ENCODE peak calls at places on chromosome 6, in five cellular contexts. One of them, this sample, is unnamed.
A peak's percentile ranks its signal among the peaks of the same experiment; 100 is the strongest.

GRCh38 chr6:45505470-45505869 is 127.7 kb upstream of the SUPT3H start:
- DNase-seq in body of pancreas: no peak
- DNase-seq in activated CD4-positive, CD25-positive, alpha-beta regulatory T cell: no peak
- DNase-seq in activated naive CD8-positive, alpha-beta T cell treated with anti-CD3 and anti-CD28 coated beads, Interleukin-2, amount 50 U/mL, for 24 hours: no peak
- DNase-seq in heart right ventricle: no peak
- DNase-seq in this sample: no peak

GRCh38 chr6:24495516-24495847 is 713 bp downstream of the ALDH5A1 start:
- DNase-seq in activated naive CD8-positive, alpha-beta T cell treated with anti-CD3 and anti-CD28 coated beads, Interleukin-2, amount 50 U/mL, for 24 hours: peak; percentile 54
- DNase-seq in activated CD4-positive, CD25-positive, alpha-beta regulatory T cell: peak; percentile 4
- DNase-seq in heart right ventricle: peak; percentile 70
- DNase-seq in body of pancreas: peak; percentile 65
- DNase-seq in this sample: peak; percentile 86

GRCh38 chr6:165676435-165677068 is 13.5 kb upstream of the PDE10A start:
- DNase-seq in heart right ventricle: peak; percentile 48
- DNase-seq in activated CD4-positive, CD25-positive, alpha-beta regulatory T cell: no peak
- DNase-seq in activated naive CD8-positive, alpha-beta T cell treated with anti-CD3 and anti-CD28 coated beads, Interleukin-2, amount 50 U/mL, for 24 hours: no peak
- DNase-seq in body of pancreas: no peak
- DNase-seq in this sample: no peak

GRCh38 chr6:9710574-9710973 is 704.3 kb downstream of the TFAP2A start:
- DNase-seq in activated CD4-positive, CD25-positive, alpha-beta regulatory T cell: no peak
- DNase-seq in body of pancreas: no peak
- DNase-seq in heart right ventricle: no peak
- DNase-seq in activated naive CD8-positive, alpha-beta T cell treated with anti-CD3 and anti-CD28 coated beads, Interleukin-2, amount 50 U/mL, for 24 hours: no peak
- DNase-seq in this sample: no peak

GRCh38 chr6:30820196-30820595 is 64.1 kb upstream of the DDR1 start:
- DNase-seq in body of pancreas: no peak
- DNase-seq in activated naive CD8-positive, alpha-beta T cell treated with anti-CD3 and anti-CD28 coated beads, Interleukin-2, amount 50 U/mL, for 24 hours: no peak
- DNase-seq in heart right ventricle: peak; percentile 44
- DNase-seq in activated CD4-positive, CD25-positive, alpha-beta regulatory T cell: no peak
- DNase-seq in this sample: no peak

GRCh38 chr6:5302220-5302946 is 41.1 kb downstream of the FARS2 start:
- DNase-seq in activated naive CD8-positive, alpha-beta T cell treated with anti-CD3 and anti-CD28 coated beads, Interleukin-2, amount 50 U/mL, for 24 hours: peak; percentile 38
- DNase-seq in activated CD4-positive, CD25-positive, alpha-beta regulatory T cell: no peak
- DNase-seq in body of pancreas: no peak
- DNase-seq in heart right ventricle: no peak
- DNase-seq in this sample: no peak

GRCh38 chr6:85677243-85677956 is 34.7 kb upstream of the SYNCRIP start:
- DNase-seq in body of pancreas: no peak
- DNase-seq in heart right ventricle: no peak
- DNase-seq in activated CD4-positive, CD25-positive, alpha-beta regulatory T cell: no peak
- DNase-seq in activated naive CD8-positive, alpha-beta T cell treated with anti-CD3 and anti-CD28 coated beads, Interleukin-2, amount 50 U/mL, for 24 hours: no peak
- DNase-seq in this sample: no peak

GRCh38 chr6:43120938-43121913 is 45.1 kb downstream of the PTK7 start:
- DNase-seq in heart right ventricle: peak; percentile 32
- DNase-seq in body of pancreas: peak; percentile 29
- DNase-seq in activated CD4-positive, CD25-positive, alpha-beta regulatory T cell: no peak
- DNase-seq in activated naive CD8-positive, alpha-beta T cell treated with anti-CD3 and anti-CD28 coated beads, Interleukin-2, amount 50 U/mL, for 24 hours: no peak
- DNase-seq in this sample: peak; percentile 68

GRCh38 chr6:13668291-13668928 is 43.2 kb downstream of the RANBP9 start:
- DNase-seq in activated naive CD8-positive, alpha-beta T cell treated with anti-CD3 and anti-CD28 coated beads, Interleukin-2, amount 50 U/mL, for 24 hours: no peak
- DNase-seq in activated CD4-positive, CD25-positive, alpha-beta regulatory T cell: no peak
- DNase-seq in body of pancreas: no peak
- DNase-seq in heart right ventricle: no peak
- DNase-seq in this sample: no peak

GRCh38 chr6:26197736-26198625 is 110.8 kb downstream of the HFE start:
- DNase-seq in body of pancreas: no peak
- DNase-seq in activated naive CD8-positive, alpha-beta T cell treated with anti-CD3 and anti-CD28 coated beads, Interleukin-2, amount 50 U/mL, for 24 hours: peak; percentile 59
- DNase-seq in activated CD4-positive, CD25-positive, alpha-beta regulatory T cell: no peak
- DNase-seq in heart right ventricle: no peak
- DNase-seq in this sample: no peak

GRCh38 chr6:87494761-87495422 is 22.1 kb downstream of the SLC35A1 start:
- DNase-seq in activated CD4-positive, CD25-positive, alpha-beta regulatory T cell: no peak
- DNase-seq in activated naive CD8-positive, alpha-beta T cell treated with anti-CD3 and anti-CD28 coated beads, Interleukin-2, amount 50 U/mL, for 24 hours: no peak
- DNase-seq in heart right ventricle: no peak
- DNase-seq in body of pancreas: no peak
- DNase-seq in this sample: no peak

GRCh38 chr6:136647363-136647763 is 97.1 kb upstream of the MAP7 start:
- DNase-seq in activated CD4-positive, CD25-positive, alpha-beta regulatory T cell: no peak
- DNase-seq in heart right ventricle: peak; percentile 26
- DNase-seq in activated naive CD8-positive, alpha-beta T cell treated with anti-CD3 and anti-CD28 coated beads, Interleukin-2, amount 50 U/mL, for 24 hours: peak; percentile 34
- DNase-seq in body of pancreas: no peak
- DNase-seq in this sample: no peak

GRCh38 chr6:16446241-16446640 is 207.9 kb downstream of the GMPR start:
- DNase-seq in heart right ventricle: no peak
- DNase-seq in activated naive CD8-positive, alpha-beta T cell treated with anti-CD3 and anti-CD28 coated beads, Interleukin-2, amount 50 U/mL, for 24 hours: no peak
- DNase-seq in activated CD4-positive, CD25-positive, alpha-beta regulatory T cell: no peak
- DNase-seq in body of pancreas: no peak
- DNase-seq in this sample: no peak